ENCODE peak calls at places on chromosome 1, in five cellular contexts. One of them, this sample, is unnamed.

GRCh38 chr1:9618912-9619679 is 30.4 kb downstream of the TMEM201 start:
- DNase-seq in H1: no peak
- DNase-seq in HepG2: no peak
- DNase-seq in GM12878: no peak
- DNase-seq in K562: no peak
- DNase-seq in this sample: no peak

GRCh38 chr1:77044133-77044849 is 174.9 kb downstream of the PIGK start:
- DNase-seq in H1: no peak
- DNase-seq in HepG2: no peak
- DNase-seq in GM12878: no peak
- DNase-seq in K562: no peak
- DNase-seq in this sample: no peak

GRCh38 chr1:155339515-155340111 is 18.9 kb downstream of the RUSC1 start:
- DNase-seq in H1: no peak
- DNase-seq in HepG2: no peak
- DNase-seq in GM12878: no peak
- DNase-seq in K562: no peak
- DNase-seq in this sample: no peak

GRCh38 chr1:182149411-182149965 is 88.0 kb upstream of the ZNF648 start:
- DNase-seq in H1: no peak
- DNase-seq in HepG2: no peak
- DNase-seq in GM12878: no peak
- DNase-seq in K562: peak
- DNase-seq in this sample: no peak

GRCh38 chr1:20440785-20441200 is 45.2 kb downstream of the CAMK2N1 start:
- DNase-seq in H1: peak
- DNase-seq in HepG2: peak
- DNase-seq in GM12878: no peak
- DNase-seq in K562: peak
- DNase-seq in this sample: peak

GRCh38 chr1:47686731-47687617 is 249.1 kb downstream of the FOXD2 start:
- DNase-seq in H1: no peak
- DNase-seq in HepG2: no peak
- DNase-seq in GM12878: no peak
- DNase-seq in K562: no peak
- DNase-seq in this sample: no peak

GRCh38 chr1:51327386-51327785 is 3.0 kb downstream of the TTC39A start:
- DNase-seq in H1: no peak
- DNase-seq in HepG2: no peak
- DNase-seq in GM12878: no peak
- DNase-seq in K562: no peak
- DNase-seq in this sample: no peak

GRCh38 chr1:65791396-65791795 is 1.3 kb upstream of the PDE4B start:
- DNase-seq in H1: no peak
- DNase-seq in HepG2: no peak
- DNase-seq in GM12878: no peak
- DNase-seq in K562: no peak
- DNase-seq in this sample: no peak

GRCh38 chr1:162984699-162985098 is 84.5 kb upstream of the RGS4 start:
- DNase-seq in H1: no peak
- DNase-seq in HepG2: no peak
- DNase-seq in GM12878: no peak
- DNase-seq in K562: no peak
- DNase-seq in this sample: no peak

GRCh38 chr1:117562581-117563491 is 43.0 kb upstream of the TENT5C start:
- DNase-seq in H1: no peak
- DNase-seq in HepG2: no peak
- DNase-seq in GM12878: no peak
- DNase-seq in K562: no peak
- DNase-seq in this sample: no peak

GRCh38 chr1:233613252-233614172 is at the start of gene KCNK1:
- DNase-seq in H1: peak
- DNase-seq in HepG2: no peak
- DNase-seq in GM12878: no peak
- DNase-seq in K562: peak
- DNase-seq in this sample: peak

GRCh38 chr1:85240174-85240601 is 19.3 kb downstream of the C1orf52 start:
- DNase-seq in H1: no peak
- DNase-seq in HepG2: no peak
- DNase-seq in GM12878: no peak
- DNase-seq in K562: peak
- DNase-seq in this sample: no peak

GRCh38 chr1:178724734-178725602 is at the start of gene RALGPS2:
- DNase-seq in H1: peak
- DNase-seq in HepG2: peak
- DNase-seq in GM12878: no peak
- DNase-seq in K562: peak
- DNase-seq in this sample: no peak

GRCh38 chr1:155681776-155682175 is 6.8 kb downstream of the YY1AP1 start:
- DNase-seq in H1: no peak
- DNase-seq in HepG2: no peak
- DNase-seq in GM12878: no peak
- DNase-seq in K562: no peak
- DNase-seq in this sample: no peak

GRCh38 chr1:25356848-25357247 is 18.7 kb downstream of the TMEM50A start:
- DNase-seq in H1: no peak
- DNase-seq in HepG2: no peak
- DNase-seq in GM12878: no peak
- DNase-seq in K562: no peak
- DNase-seq in this sample: no peak

GRCh38 chr1:8116892-8117262 is 90.8 kb upstream of the ERRFI1 start:
- DNase-seq in H1: no peak
- DNase-seq in HepG2: peak
- DNase-seq in GM12878: no peak
- DNase-seq in K562: no peak
- DNase-seq in this sample: no peak

GRCh38 chr1:49298304-49298703 is 521.6 kb upstream of the BEND5 start:
- DNase-seq in H1: no peak
- DNase-seq in HepG2: no peak
- DNase-seq in GM12878: no peak
- DNase-seq in K562: no peak
- DNase-seq in this sample: no peak

GRCh38 chr1:6259491-6260362 is 1.2 kb downstream of the GPR153 start:
- DNase-seq in H1: no peak
- DNase-seq in HepG2: peak
- DNase-seq in GM12878: no peak
- DNase-seq in K562: peak
- DNase-seq in this sample: peak

GRCh38 chr1:15820478-15820877 is 13.0 kb upstream of the UQCRHL start:
- DNase-seq in H1: no peak
- DNase-seq in HepG2: no peak
- DNase-seq in GM12878: no peak
- DNase-seq in K562: no peak
- DNase-seq in this sample: no peak

GRCh38 chr1:17765444-17766411 is 10.6 kb downstream of the ACTL8 start:
- DNase-seq in H1: no peak
- DNase-seq in HepG2: no peak
- DNase-seq in GM12878: no peak
- DNase-seq in K562: no peak
- DNase-seq in this sample: no peak

GRCh38 chr1:181655756-181656155 is 172.4 kb downstream of the CACNA1E start:
- DNase-seq in H1: no peak
- DNase-seq in HepG2: no peak
- DNase-seq in GM12878: no peak
- DNase-seq in K562: no peak
- DNase-seq in this sample: no peak

GRCh38 chr1:90959352-90960206 is 62.3 kb downstream of the ZNF644 start:
- DNase-seq in H1: no peak
- DNase-seq in HepG2: peak
- DNase-seq in GM12878: no peak
- DNase-seq in K562: no peak
- DNase-seq in this sample: no peak

DNA sequence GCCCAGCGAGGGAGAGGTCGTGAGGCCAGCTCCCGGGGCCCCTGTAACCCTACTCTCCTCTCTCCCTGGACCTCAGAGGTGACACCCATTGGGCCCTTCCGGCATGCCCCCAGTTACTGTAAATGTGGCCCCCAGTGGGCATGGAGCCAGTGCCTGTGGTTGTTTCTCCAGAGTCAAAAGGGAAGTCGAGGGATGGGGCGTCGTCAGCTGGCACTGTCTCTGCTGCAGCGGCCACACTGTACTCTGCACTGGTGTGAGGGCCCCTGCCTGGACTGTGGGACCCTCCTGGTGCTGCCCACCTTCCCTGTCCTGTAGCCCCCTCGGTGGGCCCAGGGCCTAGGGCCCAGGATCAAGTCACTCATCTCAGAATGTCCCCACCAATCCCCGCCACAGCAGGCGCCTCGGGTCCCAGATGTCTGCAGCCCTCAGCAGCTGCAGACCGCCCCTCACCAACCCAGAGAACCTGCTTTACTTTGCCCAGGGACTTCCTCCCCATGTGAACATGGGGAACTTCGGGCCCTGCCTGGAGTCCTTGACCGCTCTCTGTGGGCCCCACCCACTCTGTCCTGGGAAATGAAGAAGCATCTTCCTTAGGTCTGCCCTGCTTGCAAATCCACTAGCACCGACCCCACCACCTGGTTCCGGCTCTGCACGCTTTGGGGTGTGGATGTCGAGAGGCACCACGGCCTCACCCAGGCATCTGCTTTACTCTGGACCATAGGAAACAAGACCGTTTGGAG is 23.7 kb upstream of the TNFRSF1B start:
- DNase-seq in H1: no peak
- DNase-seq in HepG2: no peak
- DNase-seq in GM12878: no peak
- DNase-seq in K562: no peak
- DNase-seq in this sample: no peak
- TF ChIP-seq POLR2AphosphoS5 in H1: no peak
- TF ChIP-seq POLR2AphosphoS5 in HepG2: no peak
- TF ChIP-seq POLR2AphosphoS5 in GM12878: no peak
- TF ChIP-seq POLR2AphosphoS5 in K562: no peak
- TF ChIP-seq POLR2AphosphoS5 in this sample: no peak

GRCh38 chr1:160950657-160951056 is 4.0 kb downstream of the ITLN2 start:
- DNase-seq in H1: no peak
- DNase-seq in HepG2: no peak
- DNase-seq in GM12878: no peak
- DNase-seq in K562: peak
- DNase-seq in this sample: no peak

GRCh38 chr1:160952129-160952510 is 2.5 kb downstream of the ITLN2 start:
- DNase-seq in H1: no peak
- DNase-seq in HepG2: no peak
- DNase-seq in GM12878: no peak
- DNase-seq in K562: no peak
- DNase-seq in this sample: no peak

GRCh38 chr1:160953030-160953429 is 1.6 kb downstream of the ITLN2 start:
- DNase-seq in H1: no peak
- DNase-seq in HepG2: no peak
- DNase-seq in GM12878: no peak
- DNase-seq in K562: no peak
- DNase-seq in this sample: no peak

GRCh38 chr1:160949881-160950280 is 4.7 kb downstream of the ITLN2 start:
- DNase-seq in H1: no peak
- DNase-seq in HepG2: no peak
- DNase-seq in GM12878: no peak
- DNase-seq in K562: no peak
- DNase-seq in this sample: no peak

GRCh38 chr1:160951443-160952128 is 3.0 kb downstream of the ITLN2 start:
- DNase-seq in H1: peak
- DNase-seq in HepG2: peak
- DNase-seq in GM12878: peak
- DNase-seq in K562: peak
- DNase-seq in this sample: peak
- TF ChIP-seq ATF3 in H1: no peak
- TF ChIP-seq ATF3 in HepG2: no peak
- TF ChIP-seq ATF3 in GM12878: no peak
- TF ChIP-seq ATF3 in K562: no peak
- TF ChIP-seq ATF3 in this sample: no peak

GRCh38 chr1:68237040-68237439 is 4.7 kb upstream of the WLS start:
- DNase-seq in H1: no peak
- DNase-seq in HepG2: no peak
- DNase-seq in GM12878: no peak
- DNase-seq in K562: no peak
- DNase-seq in this sample: no peak
- TF ChIP-seq POLR2AphosphoS5 in H1: no peak
- TF ChIP-seq POLR2AphosphoS5 in HepG2: no peak
- TF ChIP-seq POLR2AphosphoS5 in GM12878: no peak
- TF ChIP-seq POLR2AphosphoS5 in K562: no peak
- TF ChIP-seq POLR2AphosphoS5 in this sample: no peak

DNA sequence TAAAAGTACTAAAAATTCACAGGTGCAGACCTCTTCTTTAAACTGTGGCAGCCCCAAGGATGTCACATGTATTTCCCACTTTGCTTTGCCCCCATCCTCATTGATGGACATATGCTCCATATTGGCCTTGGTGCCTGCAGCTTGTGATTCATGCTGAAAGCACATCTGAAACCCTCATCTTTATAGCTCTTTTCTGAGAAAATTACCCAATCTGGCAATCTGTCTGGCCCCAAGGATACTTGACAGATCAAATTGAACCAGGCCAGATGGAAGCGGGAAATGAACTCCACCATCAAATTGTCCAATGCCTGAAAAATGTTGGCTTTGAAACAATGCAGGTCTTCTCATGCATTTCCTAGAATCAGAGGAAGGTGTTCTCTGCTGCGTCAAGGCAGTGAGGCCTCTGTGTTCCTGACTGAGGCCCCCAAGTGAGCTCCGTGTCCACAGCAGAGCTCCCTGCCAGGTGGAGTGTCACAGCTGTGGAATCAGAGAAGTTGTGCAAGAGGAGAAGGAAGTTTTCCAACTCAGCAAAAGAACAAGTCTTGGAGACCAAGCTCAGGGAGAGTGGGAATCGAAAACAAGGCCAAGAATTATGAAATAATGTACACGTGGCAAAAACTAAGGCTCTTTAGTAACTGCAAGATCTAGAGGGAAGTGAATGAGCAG is 323.7 kb downstream of the PLPP3 start:
- DNase-seq in H1: no peak
- DNase-seq in HepG2: no peak
- DNase-seq in GM12878: no peak
- DNase-seq in K562: no peak
- DNase-seq in this sample: no peak
- TF ChIP-seq ATF3 in H1: no peak
- TF ChIP-seq ATF3 in HepG2: no peak
- TF ChIP-seq ATF3 in GM12878: no peak
- TF ChIP-seq ATF3 in K562: no peak
- TF ChIP-seq ATF3 in this sample: no peak

GRCh38 chr1:203534526-203534925 is 40.6 kb downstream of the OPTC start:
- DNase-seq in H1: no peak
- DNase-seq in HepG2: no peak
- DNase-seq in GM12878: no peak
- DNase-seq in K562: no peak
- DNase-seq in this sample: no peak
- TF ChIP-seq POLR2AphosphoS5 in H1: no peak
- TF ChIP-seq POLR2AphosphoS5 in HepG2: no peak
- TF ChIP-seq POLR2AphosphoS5 in GM12878: no peak
- TF ChIP-seq POLR2AphosphoS5 in K562: no peak
- TF ChIP-seq POLR2AphosphoS5 in this sample: no peak

This sample was measured in HCT116.